ENCODE peak calls at places on chromosomes 4 and X, in eight cellular contexts. N is tibial artery, M is nephron progenitor cell, Z is choroid plexus epithelial cell, G is NB4, P is GM12864, D is cardiac fibroblast, V is MCF 10A. X is an unnamed sample.

GRCh38 chr4:67632492-67632891 is 68.5 kb downstream of the UBA6 start:
- DNase-seq in N (no peak), M (no peak), Z (no peak), G (peak; percentile 17), P (no peak), D (no peak), V (no peak), X (no peak)

GRCh38 chrX:77446029-77446585 is 1.1 kb upstream of the FGF16 start:
- DNase-seq in N (no peak), M (peak; percentile 35), Z (no peak), G (peak; percentile 25), P (no peak), D (no peak), V (no peak), X (no peak)

GRCh38 chr4:43337707-43338106 is 445.2 kb downstream of the GRXCR1 start:
- DNase-seq in N (no peak), M (no peak), Z (peak; percentile 33), G (no peak), P (no peak), D (no peak), V (no peak), X (no peak)

GRCh38 chrX:78321809-78322208 is 5.6 kb downstream of the CYSLTR1 start:
- DNase-seq in N (peak; percentile 58), M (no peak), Z (no peak), G (peak; percentile 93), P (peak; percentile 74), D (no peak), V (peak; percentile 8), X (no peak)

GRCh38 chr4:4334798-4335520 is 44.9 kb downstream of the ZBTB49 start:
- DNase-seq in N (no peak), M (peak; percentile 69), Z (peak; percentile 68), G (peak; percentile 65), P (peak; percentile 49), D (peak; percentile 63), V (peak; percentile 69), X (peak; percentile 73)

GRCh38 chr4:67393699-67394281 is 151.5 kb downstream of the CENPC start:
- DNase-seq in N (no peak), M (peak; percentile 13), Z (peak; percentile 65), G (peak; percentile 55), P (no peak), D (peak; percentile 58), V (peak; percentile 53), X (no peak)

GRCh38 chrX:66638591-66639500 is at the start of gene EDA2R:
- DNase-seq in N (peak; percentile 64), M (peak; percentile 41), Z (peak; percentile 93), G (no peak), P (no peak), D (peak; percentile 70), V (peak; percentile 92), X (no peak)

GRCh38 chr4:185718578-185719492 is 93.2 kb downstream of the SORBS2 start:
- DNase-seq in N (no peak), M (no peak), Z (no peak), G (no peak), P (no peak), D (no peak), V (no peak), X (no peak)

GRCh38 chr4:23922535-23923115 is 32.8 kb upstream of the PPARGC1A start:
- DNase-seq in N (no peak), M (no peak), Z (no peak), G (no peak), P (no peak), D (no peak), V (no peak), X (no peak)

GRCh38 chr4:83255584-83255983 is 29.0 kb downstream of the COQ2 start:
- DNase-seq in N (no peak), M (no peak), Z (peak; percentile 89), G (no peak), P (no peak), D (peak; percentile 88), V (peak; percentile 69), X (no peak)

GRCh38 chr4:54746228-54746627 is 88.5 kb downstream of the KIT start:
- DNase-seq in N (no peak), M (no peak), Z (no peak), G (peak; percentile 85), P (no peak), D (no peak), V (no peak), X (no peak)

GRCh38 chr4:16858275-16858752 is 40.1 kb downstream of the LDB2 start:
- DNase-seq in N (no peak), M (no peak), Z (peak; percentile 65), G (no peak), P (no peak), D (peak; percentile 31), V (peak; percentile 6), X (no peak)

GRCh38 chrX:2691543-2692220 is 587 bp downstream of the CD99 start:
- DNase-seq in N (peak; percentile 89), M (peak; percentile 40), Z (peak; percentile 50), G (peak; percentile 45), P (no peak), D (peak; percentile 46), V (peak; percentile 58), X (no peak)

DNA sequence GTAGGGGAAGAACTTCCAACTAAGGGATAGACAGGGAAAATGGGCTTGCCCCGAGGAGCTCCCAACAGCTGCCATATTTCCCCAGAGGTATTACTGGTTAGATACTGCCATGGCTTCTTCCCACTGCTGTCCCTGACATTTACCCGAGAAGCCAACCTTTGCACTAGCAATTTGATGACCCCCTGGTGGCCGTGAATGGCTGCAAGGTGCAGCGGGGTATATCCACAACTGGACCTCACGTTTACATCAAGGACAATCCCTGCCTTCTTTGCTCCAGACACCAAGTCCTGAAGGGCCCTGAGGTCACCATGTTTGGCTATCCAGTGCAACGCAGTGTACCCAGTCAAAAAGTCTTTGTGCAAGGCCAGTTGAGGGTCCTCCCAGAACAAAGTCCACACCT is 2.3 kb downstream of the SOWAHB start:
- DNase-seq in N (no peak), M (no peak), Z (no peak), G (no peak), P (no peak), D (no peak), V (no peak), X (no peak)
- TF ChIP-seq CTCF in N (no peak), M (no peak), Z (peak; percentile 10), G (no peak), P (peak; percentile 32), D (no peak), V (no peak), X (no peak)

DNA sequence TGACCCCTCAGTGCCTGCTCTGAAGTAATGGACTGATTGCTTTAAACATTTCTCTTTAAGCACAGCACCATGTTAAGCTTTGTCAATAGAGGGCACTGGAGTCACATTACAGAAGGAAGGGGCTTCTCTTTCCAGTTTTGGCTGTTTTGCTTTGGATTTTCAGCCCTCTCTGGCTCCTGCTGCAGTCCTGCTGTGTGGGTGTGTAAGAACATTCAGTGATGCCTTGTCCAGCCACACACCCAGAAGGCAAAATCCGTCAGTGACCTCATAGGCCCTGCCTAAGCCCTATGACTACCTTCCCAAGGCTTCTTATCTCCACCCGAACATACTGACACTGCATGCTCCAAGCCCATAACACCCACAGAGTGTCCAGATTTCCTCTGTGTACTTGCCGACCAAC is 215.3 kb upstream of the CTSO start:
- DNase-seq in N (no peak), M (peak; percentile 31), Z (peak; percentile 92), G (peak; percentile 26), P (no peak), D (peak; percentile 88), V (peak; percentile 76), X (no peak)
- TF ChIP-seq CTCF in N (peak; percentile 21), M (peak; percentile 69), Z (peak; percentile 79), G (peak; percentile 18), P (peak; percentile 46), D (peak; percentile 68), V (peak; percentile 43), X (no peak)

GRCh38 chrX:16882702-16883486 is 12.7 kb upstream of the RBBP7 start:
- DNase-seq in N (peak; percentile 75), M (peak; percentile 81), Z (peak; percentile 75), G (peak; percentile 75), P (no peak), D (peak; percentile 78), V (peak; percentile 72), X (peak; percentile 42)

GRCh38 chrX:16885628-16886027 is 15.5 kb upstream of the RBBP7 start:
- DNase-seq in N (no peak), M (no peak), Z (no peak), G (no peak), P (no peak), D (no peak), V (no peak), X (no peak)

GRCh38 chrX:16882188-16882587 is 12.0 kb upstream of the RBBP7 start:
- DNase-seq in N (peak; percentile 63), M (peak; percentile 8), Z (peak; percentile 33), G (peak; percentile 50), P (no peak), D (peak; percentile 38), V (no peak), X (peak; percentile 16)

GRCh38 chrX:16883487-16883804 is 13.3 kb upstream of the RBBP7 start:
- DNase-seq in N (no peak), M (no peak), Z (no peak), G (no peak), P (no peak), D (no peak), V (no peak), X (no peak)
- TF ChIP-seq CTCF in N (no peak), M (no peak), Z (no peak), G (no peak), P (no peak), D (no peak), V (no peak), X (peak; percentile 6)

GRCh38 chrX:1244164-1245076 is 24.2 kb upstream of the CSF2RA start:
- DNase-seq in N (no peak), M (peak; percentile 49), Z (no peak), G (peak; percentile 63), P (no peak), D (no peak), V (no peak), X (no peak)
- TF ChIP-seq CTCF in N (no peak), M (no peak), Z (no peak), G (peak; percentile 15), P (peak; percentile 8), D (no peak), V (peak; percentile 6), X (no peak)